ENCODE peak calls at places on chromosomes 13 and 19, in nine cellular contexts. F, X, K, T, Y, H, Z, A and E are unnamed samples.

GRCh38 chr19:1910169-1910568 is 5.0 kb downstream of the ADAT3 start:
- DNase-seq in T (no peak), F (no peak), Y (no peak), H (no peak), A (peak), Z (peak), X (no peak), K (no peak), E (peak)

GRCh38 chr13:37701972-37702371 is 103.4 kb upstream of the POSTN start:
- DNase-seq in H (peak), Y (no peak), T (no peak), A (peak), F (peak), X (no peak), Z (peak), K (peak), E (peak)

GRCh38 chr13:110109140-110109783 is 197.7 kb downstream of the COL4A1 start:
- DNase-seq in Z (no peak), K (no peak), Y (no peak), X (no peak), T (no peak), A (no peak), F (no peak), H (no peak), E (peak)

GRCh38 chr13:69769637-69770036 is 338.0 kb upstream of the ATXN8OS start:
- DNase-seq in T (no peak), X (no peak), H (no peak), F (no peak), Z (no peak), Y (no peak), K (no peak), A (no peak), E (no peak)

GRCh38 chr19:4208385-4209094 is 20.8 kb upstream of the EBI3 start:
- DNase-seq in K (no peak), Z (no peak), F (no peak), A (peak), T (peak), H (no peak), X (no peak), Y (no peak), E (peak)

GRCh38 chr19:43723588-43723987 is 7.7 kb downstream of the IRGC start:
- DNase-seq in H (no peak), A (no peak), Z (peak), T (no peak), K (no peak), Y (no peak), F (no peak), X (no peak), E (no peak)

GRCh38 chr13:51453308-51453958 is 597 bp upstream of the INTS6 start:
- DNase-seq in Y (no peak), A (no peak), X (peak), H (no peak), F (peak), Z (no peak), K (no peak), T (peak), E (no peak)

GRCh38 chr19:58229255-58229639 is 533 bp downstream of the ZNF544 start:
- DNase-seq in H (no peak), K (peak), T (no peak), A (peak), Y (peak), Z (peak), X (no peak), F (no peak), E (peak)

GRCh38 chr13:92315265-92315664 is 911.3 kb upstream of the GPC6 start:
- DNase-seq in K (no peak), Z (peak), Y (no peak), H (no peak), T (no peak), X (no peak), F (no peak), A (peak), E (no peak)

GRCh38 chr13:103656329-103656728 is 590.1 kb upstream of the SLC10A2 start:
- DNase-seq in T (no peak), Z (no peak), F (no peak), H (no peak), A (no peak), Y (no peak), X (no peak), K (no peak), E (no peak)

GRCh38 chr19:22814124-22814523 is 18.0 kb upstream of the ZNF723 start:
- DNase-seq in Z (no peak), Y (no peak), X (peak), T (no peak), K (no peak), A (no peak), H (no peak), F (no peak), E (no peak)

GRCh38 chr13:34776984-34777913 is 164.8 kb upstream of the NBEA start:
- DNase-seq in T (no peak), X (no peak), A (no peak), F (no peak), H (no peak), Z (no peak), K (no peak), Y (no peak), E (no peak)

GRCh38 chr13:93674337-93674755 is 447.7 kb downstream of the GPC6 start:
- DNase-seq in F (no peak), H (peak), T (no peak), X (no peak), Z (no peak), K (no peak), A (no peak), Y (no peak), E (no peak)

GRCh38 chr13:29520671-29521070 is 74.8 kb downstream of the SLC7A1 start:
- DNase-seq in Y (no peak), X (no peak), A (peak), K (peak), T (no peak), F (no peak), H (peak), Z (peak), E (peak)

GRCh38 chr13:41589434-41589833 is 132.1 kb downstream of the RGCC start:
- DNase-seq in A (no peak), Y (no peak), X (no peak), Z (no peak), H (no peak), F (no peak), T (no peak), K (no peak), E (no peak)

GRCh38 chr13:41590643-41591042 is 133.3 kb downstream of the RGCC start:
- DNase-seq in Z (no peak), F (no peak), T (no peak), K (no peak), H (no peak), Y (no peak), X (no peak), A (no peak), E (no peak)

GRCh38 chr13:41590122-41590521 is 132.8 kb downstream of the RGCC start:
- DNase-seq in T (no peak), Z (no peak), A (no peak), X (no peak), Y (no peak), K (no peak), F (no peak), H (no peak), E (no peak)

GRCh38 chr13:41588899-41589298 is 131.5 kb downstream of the RGCC start:
- DNase-seq in A (peak), T (no peak), X (no peak), H (peak), Z (peak), F (no peak), K (peak), Y (no peak), E (peak)

GRCh38 chr13:41587490-41587889 is 130.1 kb downstream of the RGCC start:
- DNase-seq in F (no peak), X (no peak), T (no peak), Z (no peak), K (no peak), Y (no peak), H (no peak), A (no peak), E (no peak)
- TF ChIP-seq CTCF in F (no peak), X (no peak), T (no peak), Z (peak), K (no peak), Y (peak), H (no peak), A (peak), E (no peak)

GRCh38 chr19:10295305-10295846 is 5.6 kb downstream of the ICAM5 start:
- DNase-seq in F (no peak), H (no peak), A (peak), Z (no peak), X (no peak), Y (peak), T (peak), K (no peak), E (peak)

GRCh38 chr19:10292789-10293636 is 3.3 kb downstream of the ICAM5 start:
- DNase-seq in H (no peak), Z (no peak), F (no peak), T (peak), Y (no peak), X (no peak), K (no peak), A (no peak), E (no peak)

GRCh38 chr19:10294368-10294697 is 4.6 kb downstream of the ICAM5 start:
- DNase-seq in Z (no peak), X (no peak), A (no peak), F (no peak), Y (no peak), T (peak), H (no peak), K (no peak), E (no peak)

GRCh38 chr19:10293637-10294367 is 4.0 kb downstream of the ICAM5 start:
- DNase-seq in X (no peak), Z (no peak), Y (no peak), K (no peak), A (no peak), T (no peak), F (no peak), H (no peak), E (no peak)

GRCh38 chr19:10295847-10296591 is 6.3 kb downstream of the ICAM5 start:
- DNase-seq in T (no peak), Z (no peak), X (no peak), F (no peak), A (no peak), H (no peak), Y (peak), K (no peak), E (no peak)
- H3K4me3 ChIP-seq in T (no peak), Z (no peak), X (peak), F (no peak), A (peak), H (no peak), Y (no peak), K (no peak), E (peak)

DNA sequence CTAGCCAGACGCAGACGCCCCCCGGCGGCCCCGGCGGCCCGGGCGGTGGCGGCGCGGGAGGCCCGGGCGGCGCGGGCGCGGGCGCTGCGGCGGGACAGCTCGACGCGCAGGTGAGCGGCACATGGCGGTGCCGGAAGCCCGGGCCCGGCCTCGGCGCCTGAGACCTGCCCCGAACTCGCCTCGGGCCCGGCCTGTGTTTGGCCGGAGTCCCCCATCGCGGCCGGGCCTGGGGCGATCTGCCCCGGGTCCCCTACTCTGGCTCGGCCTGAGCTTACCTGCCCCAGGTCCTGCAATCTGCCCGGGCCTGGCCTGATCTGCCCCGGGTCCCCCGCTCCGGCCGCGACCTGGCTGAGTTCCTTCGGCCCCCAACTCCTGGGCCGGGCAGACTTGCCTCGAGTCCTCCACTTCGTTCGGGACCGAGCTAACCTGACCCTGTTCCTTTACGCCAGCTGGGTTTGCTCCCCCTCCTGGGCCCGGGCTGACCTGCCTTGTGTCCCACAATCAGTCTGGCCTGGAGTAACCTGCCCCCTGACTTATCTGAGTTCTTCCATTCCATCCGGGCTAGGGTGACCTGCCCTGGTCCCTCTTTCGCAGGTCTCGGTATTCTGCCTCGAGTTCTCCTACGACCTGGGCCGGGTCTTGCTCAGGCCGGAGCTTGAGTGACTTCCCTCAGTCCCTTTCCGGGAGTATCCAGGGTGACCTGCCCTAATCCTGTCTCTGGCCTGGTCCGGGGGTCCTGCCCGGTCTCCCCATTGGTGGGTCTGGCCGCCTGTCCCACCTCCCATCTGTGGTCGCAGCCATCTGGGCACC is 777 bp downstream of the UPF1 start:
- DNase-seq in A (no peak), X (no peak), K (no peak), F (no peak), T (peak), Z (peak), H (no peak), Y (peak), E (peak)
- TF ChIP-seq CTCF in A (peak), X (peak), K (peak), F (no peak), T (no peak), Z (peak), H (peak), Y (peak), E (peak)

GRCh38 chr13:113491418-113491883 is 940 bp upstream of the DCUN1D2 start:
- DNase-seq in F (no peak), X (no peak), H (no peak), T (peak), K (peak), Y (peak), A (peak), Z (peak), E (peak)

GRCh38 chr13:113490496-113491417 is at the start of gene DCUN1D2:
- DNase-seq in H (peak), X (peak), F (peak), Z (peak), Y (peak), K (peak), A (peak), T (peak), E (peak)

GRCh38 chr13:113488283-113488682 is 2.2 kb downstream of the DCUN1D2 start:
- DNase-seq in K (no peak), A (no peak), T (no peak), Z (no peak), F (no peak), H (no peak), Y (no peak), X (no peak), E (no peak)

GRCh38 chr13:113489549-113490495 is 689 bp downstream of the DCUN1D2 start:
- DNase-seq in A (peak), X (no peak), Z (peak), K (peak), H (no peak), F (no peak), T (peak), Y (peak), E (peak)

DNA sequence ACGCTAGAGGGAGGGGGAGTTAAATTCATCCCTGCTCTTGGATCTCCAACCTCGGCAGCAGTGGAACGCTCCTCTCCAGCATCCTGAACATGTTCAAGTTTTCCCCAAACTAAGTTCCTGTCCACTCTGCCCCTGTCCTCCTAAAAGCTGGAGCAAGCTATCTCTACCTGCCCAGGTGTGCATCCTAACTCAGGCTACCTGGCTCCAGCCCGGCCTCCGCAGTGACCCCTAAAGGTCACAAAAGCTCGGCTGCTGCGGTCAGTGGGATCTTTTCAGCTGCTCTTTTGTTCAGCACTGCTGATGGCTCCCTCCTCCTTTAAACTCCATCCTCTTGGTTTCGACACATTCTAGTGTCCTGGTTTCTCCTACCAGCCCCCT is 1.4 kb downstream of the DCUN1D2 start:
- DNase-seq in K (no peak), Y (peak), X (no peak), F (no peak), T (no peak), Z (peak), A (peak), H (no peak), E (no peak)
- H3K4me3 ChIP-seq in K (peak), Y (peak), X (peak), F (peak), T (no peak), Z (peak), A (peak), H (peak), E (peak)

GRCh38 chr19:56837892-56838679 is 2.4 kb downstream of the PEG3 start:
- DNase-seq in Y (no peak), X (peak), T (peak), A (peak), F (peak), Z (peak), H (no peak), K (no peak), E (no peak)
- TF ChIP-seq CTCF in Y (peak), X (peak), T (no peak), A (peak), F (peak), Z (no peak), H (no peak), K (no peak), E (no peak)

DNA sequence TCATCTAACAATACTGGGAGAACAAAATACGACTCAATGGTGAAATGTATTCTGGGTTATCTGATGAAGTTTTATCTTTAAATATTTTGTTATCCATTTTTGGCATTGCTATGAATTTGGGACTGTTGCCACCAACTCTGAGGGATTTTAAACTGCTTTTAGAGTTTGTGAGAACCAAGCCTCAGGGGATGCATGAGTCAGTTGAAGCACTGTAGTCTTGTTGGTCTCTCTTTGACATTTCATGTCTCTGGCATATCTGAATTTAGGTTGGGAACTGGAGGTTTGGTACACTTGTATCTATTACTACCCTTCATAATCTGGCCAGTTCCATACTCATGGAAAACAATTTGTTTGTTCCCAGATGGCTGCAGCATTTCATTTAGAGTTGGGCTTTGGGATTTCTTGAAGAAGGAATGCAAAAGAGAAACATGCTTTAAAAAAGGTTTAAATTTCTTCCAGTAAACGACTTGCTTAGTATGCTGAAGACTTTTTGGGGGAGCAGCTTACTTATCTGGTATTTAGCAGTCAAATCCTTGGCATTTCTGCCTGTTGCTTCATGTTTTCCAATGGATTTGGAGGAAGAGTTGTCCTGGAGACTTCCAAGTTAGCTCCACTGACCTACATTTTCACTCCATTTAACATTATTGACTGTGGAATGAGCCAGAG is 28.9 kb downstream of the ARHGEF7 start:
- DNase-seq in F (no peak), Z (no peak), T (no peak), A (no peak), K (peak), H (no peak), Y (no peak), X (no peak), E (no peak)
- H3K4me3 ChIP-seq in F (no peak), Z (no peak), T (no peak), A (no peak), K (no peak), H (no peak), Y (no peak), X (no peak), E (no peak)